ENCODE peak calls at places on chromosomes 7 and 10, in four cellular contexts. One of them, this sample, is unnamed.
A peak's percentile ranks its signal among the peaks of the same experiment; 100 is the strongest.

GRCh38 chr7:24741691-24742639 is 15.3 kb downstream of the GSDME start:
- DNase-seq in NCI-H1092: no peak
- DNase-seq in amniotic epithelial cell: peak; percentile 100
- DNase-seq in EL: peak; percentile 99
- DNase-seq in this sample: peak; percentile 100

GRCh38 chr10:124020871-124021823 is 72.3 kb downstream of the CHST15 start:
- DNase-seq in NCI-H1092: no peak
- DNase-seq in amniotic epithelial cell: no peak
- DNase-seq in EL: no peak
- DNase-seq in this sample: no peak

GRCh38 chr10:117167346-117168134 is 29.5 kb upstream of the VAX1 start:
- DNase-seq in NCI-H1092: no peak
- DNase-seq in amniotic epithelial cell: no peak
- DNase-seq in EL: no peak
- DNase-seq in this sample: no peak

GRCh38 chr10:130635528-130635927 is 499.3 kb downstream of the GLRX3 start:
- DNase-seq in NCI-H1092: no peak
- DNase-seq in amniotic epithelial cell: no peak
- DNase-seq in EL: no peak
- DNase-seq in this sample: no peak

GRCh38 chr7:7665031-7665430 is 24.5 kb downstream of the UMAD1 start:
- DNase-seq in NCI-H1092: no peak
- DNase-seq in amniotic epithelial cell: no peak
- DNase-seq in EL: no peak
- DNase-seq in this sample: no peak

GRCh38 chr7:8035190-8035589 is 66.6 kb downstream of the GLCCI1 start:
- DNase-seq in NCI-H1092: no peak
- DNase-seq in amniotic epithelial cell: no peak
- DNase-seq in EL: no peak
- DNase-seq in this sample: no peak

GRCh38 chr7:94252971-94253370 is 141.7 kb upstream of the COL1A2 start:
- DNase-seq in NCI-H1092: no peak
- DNase-seq in amniotic epithelial cell: no peak
- DNase-seq in EL: no peak
- DNase-seq in this sample: no peak

GRCh38 chr7:12565873-12566272 is 4.6 kb upstream of the SCIN start:
- DNase-seq in NCI-H1092: no peak
- DNase-seq in amniotic epithelial cell: no peak
- DNase-seq in EL: no peak
- DNase-seq in this sample: no peak

GRCh38 chr10:42523098-42523497 is 115.3 kb downstream of the ZNF33B start:
- DNase-seq in NCI-H1092: no peak
- DNase-seq in amniotic epithelial cell: no peak
- DNase-seq in EL: no peak
- DNase-seq in this sample: no peak

GRCh38 chr7:19701471-19701870 is 7.4 kb downstream of the POLR1F start:
- DNase-seq in NCI-H1092: peak; percentile 2
- DNase-seq in amniotic epithelial cell: no peak
- DNase-seq in EL: no peak
- DNase-seq in this sample: no peak

GRCh38 chr7:5532520-5533335 is 109.1 kb upstream of the TNRC18 start:
- DNase-seq in NCI-H1092: no peak
- DNase-seq in amniotic epithelial cell: no peak
- DNase-seq in EL: no peak
- DNase-seq in this sample: peak; percentile 24

GRCh38 chr10:75355706-75356105 is 45.9 kb downstream of the ZNF503 start:
- DNase-seq in NCI-H1092: no peak
- DNase-seq in amniotic epithelial cell: no peak
- DNase-seq in EL: peak; percentile 27
- DNase-seq in this sample: no peak

GRCh38 chr7:15687645-15688025 is 1.2 kb upstream of the MEOX2 start:
- DNase-seq in NCI-H1092: peak; percentile 75
- DNase-seq in amniotic epithelial cell: no peak
- DNase-seq in EL: peak; percentile 4
- DNase-seq in this sample: no peak

GRCh38 chr10:120982507-120982906 is 131.3 kb downstream of the WDR11 start:
- DNase-seq in NCI-H1092: no peak
- DNase-seq in amniotic epithelial cell: no peak
- DNase-seq in EL: no peak
- DNase-seq in this sample: no peak

GRCh38 chr7:23467731-23468720 is 2.3 kb downstream of the IGF2BP3 start:
- DNase-seq in NCI-H1092: no peak
- DNase-seq in amniotic epithelial cell: peak; percentile 56
- DNase-seq in EL: peak; percentile 67
- DNase-seq in this sample: peak; percentile 72

GRCh38 chr7:152462995-152463713 is 27.4 kb upstream of the KMT2C start:
- DNase-seq in NCI-H1092: peak; percentile 25
- DNase-seq in amniotic epithelial cell: peak; percentile 80
- DNase-seq in EL: peak; percentile 46
- DNase-seq in this sample: peak; percentile 48

GRCh38 chr10:86410542-86411124 is 44.0 kb upstream of the GRID1 start:
- DNase-seq in NCI-H1092: no peak
- DNase-seq in amniotic epithelial cell: peak; percentile 87
- DNase-seq in EL: peak; percentile 64
- DNase-seq in this sample: peak; percentile 85

GRCh38 chr7:73602721-73603651 is 21.3 kb downstream of the MLXIPL start:
- DNase-seq in NCI-H1092: no peak
- DNase-seq in amniotic epithelial cell: no peak
- DNase-seq in EL: no peak
- DNase-seq in this sample: no peak

GRCh38 chr10:5861269-5862031 is 28.2 kb downstream of the ANKRD16 start:
- DNase-seq in NCI-H1092: no peak
- DNase-seq in amniotic epithelial cell: peak; percentile 90
- DNase-seq in EL: peak; percentile 91
- DNase-seq in this sample: peak; percentile 51

GRCh38 chr7:133947458-133948044 is 179.6 kb upstream of the LRGUK start:
- DNase-seq in NCI-H1092: no peak
- DNase-seq in amniotic epithelial cell: no peak
- DNase-seq in EL: no peak
- DNase-seq in this sample: no peak

GRCh38 chr7:135980665-135981180 is 3.6 kb upstream of the MTPN start:
- DNase-seq in NCI-H1092: no peak
- DNase-seq in amniotic epithelial cell: no peak
- DNase-seq in EL: peak; percentile 50
- DNase-seq in this sample: peak; percentile 14

GRCh38 chr7:17679427-17679826 is 260.9 kb downstream of the SNX13 start:
- DNase-seq in NCI-H1092: no peak
- DNase-seq in amniotic epithelial cell: peak; percentile 86
- DNase-seq in EL: peak; percentile 67
- DNase-seq in this sample: peak; percentile 64

GRCh38 chr10:79229081-79229541 is 118.2 kb upstream of the PPIF start:
- DNase-seq in NCI-H1092: no peak
- DNase-seq in amniotic epithelial cell: no peak
- DNase-seq in EL: no peak
- DNase-seq in this sample: no peak

GRCh38 chr7:40916811-40917210 is 782.0 kb downstream of the SUGCT start:
- DNase-seq in NCI-H1092: no peak
- DNase-seq in amniotic epithelial cell: peak; percentile 64
- DNase-seq in EL: no peak
- DNase-seq in this sample: peak; percentile 23

This sample was measured in NCI-H226.